ENCODE peak calls at places on chromosomes 1 and 21, in ten cellular contexts. Q, D, L, H, E, Z, I, V, R and C are unnamed samples.

GRCh38 chr1:232111616-232112015 is 485.0 kb downstream of the DISC1 start:
- DNase-seq in V (no peak), Q (no peak), Z (no peak), H (no peak), E (no peak), R (no peak), L (no peak), I (no peak), D (no peak), C (no peak)

GRCh38 chr1:248841702-248842395 is 3.8 kb downstream of the ZNF672 start:
- DNase-seq in Z (no peak), D (peak; percentile 71), I (no peak), Q (peak; percentile 34), L (no peak), R (peak; percentile 66), E (no peak), H (peak; percentile 72), V (no peak), C (peak; percentile 43)

GRCh38 chr1:157384252-157384651 is 168.1 kb downstream of the FCRL5 start:
- DNase-seq in I (no peak), Z (no peak), D (no peak), E (no peak), H (no peak), V (no peak), R (no peak), L (no peak), Q (no peak), C (no peak)

GRCh38 chr1:12485231-12486172 is 132.5 kb downstream of the DHRS3 start:
- DNase-seq in I (no peak), Q (no peak), R (no peak), Z (no peak), E (no peak), H (no peak), D (no peak), L (peak; percentile 79), V (no peak), C (peak; percentile 43)

GRCh38 chr1:41758490-41758889 is 160.2 kb downstream of the HIVEP3 start:
- DNase-seq in I (no peak), E (no peak), R (no peak), Q (no peak), H (no peak), V (no peak), D (no peak), L (no peak), Z (no peak), C (peak; percentile 39)

GRCh38 chr21:37863842-37864241 is 52.4 kb downstream of the KCNJ6 start:
- DNase-seq in V (no peak), D (no peak), H (no peak), E (peak; percentile 53), Z (no peak), Q (no peak), R (no peak), L (no peak), I (no peak), C (peak; percentile 79)

GRCh38 chr1:77406661-77407060 is 124.8 kb downstream of the AK5 start:
- DNase-seq in R (no peak), E (no peak), Z (no peak), I (no peak), L (peak; percentile 39), D (no peak), Q (no peak), H (no peak), V (no peak), C (peak; percentile 29)

GRCh38 chr1:27606708-27607238 is 2.8 kb upstream of the AHDC1 start:
- DNase-seq in V (no peak), Z (no peak), H (no peak), I (no peak), L (no peak), Q (no peak), D (no peak), E (peak; percentile 41), R (no peak), C (no peak)

GRCh38 chr1:63074321-63074720 is 248.0 kb upstream of the FOXD3 start:
- DNase-seq in R (no peak), L (no peak), E (peak; percentile 61), Q (no peak), Z (no peak), H (no peak), D (peak; percentile 39), V (no peak), I (no peak), C (no peak)
- TF ChIP-seq CTCF in R (no peak), L (no peak), E (no peak), Q (no peak), Z (no peak), H (no peak), D (no peak), V (no peak), I (no peak), C (no peak)

DNA sequence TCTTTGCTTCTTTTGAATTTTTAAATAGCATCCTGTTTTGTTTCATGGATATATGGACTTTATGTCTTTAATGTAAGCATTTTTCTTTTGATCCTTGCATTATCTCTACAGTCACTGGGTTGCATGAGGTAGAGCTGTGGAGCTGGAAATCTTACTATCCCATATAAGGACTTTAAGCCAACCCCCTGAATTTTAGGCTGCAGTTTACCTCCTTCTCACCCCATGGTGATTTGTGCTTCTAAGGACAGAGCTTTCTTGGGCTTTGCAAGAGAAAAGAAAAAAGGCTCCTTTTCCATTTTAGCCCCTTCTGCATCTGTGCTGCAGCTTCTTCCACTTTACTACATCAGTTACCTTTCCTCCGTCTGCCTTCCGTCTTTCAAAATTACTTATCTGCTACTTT is 373.8 kb downstream of the HHAT start:
- DNase-seq in D (no peak), H (no peak), Q (no peak), L (no peak), Z (no peak), V (no peak), E (no peak), I (no peak), R (no peak), C (no peak)
- TF ChIP-seq CTCF in D (no peak), H (no peak), Q (no peak), L (no peak), Z (no peak), V (no peak), E (no peak), I (no peak), R (no peak), C (no peak)

DNA sequence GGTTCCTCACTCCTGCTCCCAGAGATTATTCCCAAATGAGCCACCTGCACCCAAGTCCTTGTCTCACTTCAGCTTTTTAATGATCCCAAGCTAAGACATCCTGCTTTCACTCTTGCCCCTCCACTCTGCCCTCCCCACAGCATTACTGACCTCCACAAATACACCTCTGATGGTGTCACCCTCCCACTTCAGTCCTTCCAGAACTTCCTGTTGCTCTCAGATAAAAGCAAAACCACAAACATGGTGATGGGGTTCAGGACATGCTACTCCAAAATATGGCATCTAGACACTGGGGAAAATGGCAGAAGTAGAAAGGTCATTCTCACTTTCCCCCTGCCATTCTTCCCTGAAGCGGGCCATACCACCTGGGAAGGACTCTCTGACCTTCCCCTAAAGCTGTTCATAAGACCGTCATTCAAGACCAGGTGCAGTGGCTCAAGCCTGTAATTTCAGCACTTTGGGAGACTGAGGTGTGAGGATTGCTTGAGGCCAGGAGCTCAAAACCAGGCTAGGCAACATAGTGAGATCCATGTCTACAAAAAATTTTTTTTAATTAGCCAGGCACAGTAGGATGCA is 65.8 kb upstream of the KLHDC7A start:
- DNase-seq in D (no peak), E (no peak), I (no peak), Q (no peak), Z (no peak), L (no peak), R (no peak), V (no peak), H (no peak), C (no peak)
- TF ChIP-seq CTCF in D (no peak), E (no peak), I (no peak), Q (no peak), Z (no peak), L (no peak), R (no peak), V (no peak), H (no peak), C (no peak)

DNA sequence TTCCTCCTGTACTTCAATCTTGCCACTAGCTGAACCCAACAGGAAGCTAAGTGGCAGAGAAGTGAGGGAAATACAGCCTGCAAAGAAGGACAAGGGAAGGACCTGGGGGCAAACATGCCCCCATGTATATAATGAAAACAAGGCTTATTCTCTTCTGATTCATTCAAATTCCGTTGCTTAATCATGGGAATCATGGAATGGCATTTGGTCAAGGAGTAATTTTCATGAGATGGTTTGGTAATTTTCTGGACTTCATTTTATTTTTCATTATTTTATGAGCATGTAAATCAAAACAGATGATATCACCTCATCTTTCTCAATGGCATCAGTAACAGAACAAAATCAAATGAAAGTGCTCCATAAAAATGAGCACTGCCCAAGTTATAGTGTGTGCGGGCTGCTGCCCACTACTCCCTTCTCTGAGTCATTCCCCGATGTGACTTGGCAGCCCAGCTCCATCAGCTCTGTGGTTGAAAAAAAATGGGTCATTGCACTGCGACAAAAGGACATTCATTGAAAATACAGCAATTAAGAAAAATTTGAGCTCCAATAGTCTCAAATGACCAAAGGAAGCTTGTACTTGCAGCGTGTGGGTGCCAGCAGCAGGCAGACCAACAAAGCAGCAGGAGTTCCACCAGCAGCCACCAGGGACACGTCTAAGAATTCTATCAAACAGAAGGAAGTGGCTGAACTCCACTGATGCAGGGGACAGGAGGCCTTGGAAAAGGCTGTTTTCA is 84.3 kb upstream of the VAV3 start:
- DNase-seq in H (no peak), V (no peak), Z (peak; percentile 30), I (peak; percentile 25), D (peak; percentile 68), E (no peak), R (peak; percentile 51), Q (peak; percentile 6), L (no peak), C (peak; percentile 18)
- TF ChIP-seq CTCF in H (peak; percentile 45), V (peak; percentile 65), Z (peak; percentile 68), I (no peak), D (peak; percentile 68), E (peak; percentile 68), R (peak; percentile 24), Q (peak; percentile 40), L (peak; percentile 49), C (peak; percentile 53)

DNA sequence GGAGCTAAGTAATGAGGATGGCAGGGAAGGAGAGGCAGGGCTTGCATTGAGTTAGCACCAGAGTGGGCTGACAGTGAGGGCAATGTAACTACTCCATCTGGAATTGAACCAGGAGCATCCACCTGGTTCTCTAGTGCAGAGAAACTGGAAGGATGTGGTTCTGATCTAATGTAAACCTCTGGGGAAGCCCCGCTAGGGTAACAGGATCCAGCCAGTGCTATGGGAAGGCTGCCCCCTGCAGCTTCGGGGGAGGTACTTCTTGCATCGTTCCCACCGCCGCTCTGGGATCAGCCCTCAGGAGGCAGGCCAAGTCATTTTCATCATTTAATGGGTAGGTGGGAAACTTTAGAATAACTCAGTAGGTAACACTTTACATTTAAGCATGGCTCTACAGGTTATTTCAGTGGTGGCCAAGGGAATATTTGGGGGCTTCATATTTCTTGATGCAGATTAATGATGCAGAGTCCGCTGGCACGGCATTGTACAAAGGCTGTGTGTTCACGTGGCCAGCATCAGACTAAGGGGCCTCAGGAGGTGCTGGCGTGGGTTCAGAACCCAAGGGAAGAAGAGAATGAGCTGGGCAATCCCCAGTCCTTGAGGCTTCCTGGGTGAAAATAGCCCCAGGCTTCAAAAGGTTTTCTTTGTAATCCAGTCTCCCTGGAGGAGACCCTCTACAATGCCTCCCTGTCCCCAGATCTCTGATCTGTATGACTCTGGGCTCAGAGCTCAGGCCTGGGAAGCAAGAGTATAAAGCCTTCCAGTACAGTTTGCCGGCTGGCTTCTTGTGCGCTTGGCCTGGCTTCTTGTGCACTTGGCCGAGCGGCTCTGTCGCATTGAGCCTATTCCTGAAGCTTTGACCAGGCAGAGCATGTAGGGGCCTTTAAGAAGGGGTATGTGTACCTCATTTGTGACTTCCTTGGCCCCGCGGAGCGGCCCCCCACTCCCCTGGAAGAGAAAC is 26.4 kb upstream of the KAZN start:
- DNase-seq in L (no peak), H (no peak), R (no peak), D (peak; percentile 77), I (no peak), V (peak; percentile 3), Q (no peak), Z (no peak), E (no peak), C (no peak)
- TF ChIP-seq CTCF in L (peak; percentile 12), H (no peak), R (no peak), D (peak; percentile 87), I (peak; percentile 13), V (peak; percentile 64), Q (no peak), Z (no peak), E (no peak), C (peak; percentile 32)